ENCODE peak calls at places on chromosomes 7 and 10, in ten cellular contexts. I, H, K, W, Q, L, V, J, Z and T are unnamed samples.

GRCh38 chr10:110410329-110411046 is 87.2 kb upstream of the DUSP5 start:
- DNase-seq in I (no peak), H (peak; percentile 93), K (no peak), W (peak; percentile 96), Q (peak; percentile 42), L (no peak), V (peak; percentile 94), J (peak; percentile 93), Z (peak; percentile 82), T (peak; percentile 94)

GRCh38 chr10:89118091-89118490 is 89.0 kb downstream of the CH25H start:
- DNase-seq in I (no peak), H (peak; percentile 33), K (no peak), W (peak; percentile 56), Q (no peak), L (no peak), V (peak; percentile 57), J (no peak), Z (no peak), T (no peak)

GRCh38 chr7:72924417-72924747 is 513 bp upstream of the POM121 start:
- DNase-seq in I (no peak), H (no peak), K (no peak), W (no peak), Q (no peak), L (no peak), V (no peak), J (no peak), Z (no peak), T (no peak)

GRCh38 chr10:76399216-76399615 is 967.8 kb downstream of the LRMDA start:
- DNase-seq in I (no peak), H (no peak), K (no peak), W (no peak), Q (no peak), L (no peak), V (no peak), J (no peak), Z (no peak), T (no peak)

GRCh38 chr7:29496355-29497020 is 67.1 kb upstream of the PRR15 start:
- DNase-seq in I (no peak), H (no peak), K (no peak), W (no peak), Q (peak; percentile 51), L (no peak), V (no peak), J (no peak), Z (no peak), T (no peak)

GRCh38 chr7:749121-749520 is 22.0 kb upstream of the PRKAR1B start:
- DNase-seq in I (no peak), H (peak; percentile 36), K (no peak), W (no peak), Q (no peak), L (peak; percentile 82), V (peak; percentile 55), J (no peak), Z (no peak), T (no peak)

GRCh38 chr7:1691096-1691495 is 21.0 kb downstream of the ELFN1 start:
- DNase-seq in I (no peak), H (no peak), K (peak; percentile 27), W (no peak), Q (no peak), L (peak; percentile 41), V (no peak), J (no peak), Z (no peak), T (no peak)

GRCh38 chr10:11014671-11015141 is 3.0 kb upstream of the CELF2 start:
- DNase-seq in I (no peak), H (no peak), K (no peak), W (no peak), Q (no peak), L (peak; percentile 60), V (no peak), J (no peak), Z (no peak), T (no peak)

GRCh38 chr10:70186090-70186489 is 15.8 kb upstream of the SAR1A start:
- DNase-seq in I (no peak), H (no peak), K (no peak), W (no peak), Q (no peak), L (no peak), V (no peak), J (no peak), Z (no peak), T (no peak)

GRCh38 chr7:98199131-98199530 is 12.1 kb upstream of the BHLHA15 start:
- DNase-seq in I (no peak), H (peak; percentile 19), K (no peak), W (no peak), Q (no peak), L (no peak), V (peak; percentile 67), J (no peak), Z (no peak), T (no peak)

GRCh38 chr10:110684800-110685446 is 40.8 kb downstream of the RBM20 start:
- DNase-seq in I (peak; percentile 48), H (peak; percentile 50), K (no peak), W (no peak), Q (no peak), L (peak; percentile 63), V (peak; percentile 48), J (peak; percentile 26), Z (no peak), T (peak; percentile 22)

DNA sequence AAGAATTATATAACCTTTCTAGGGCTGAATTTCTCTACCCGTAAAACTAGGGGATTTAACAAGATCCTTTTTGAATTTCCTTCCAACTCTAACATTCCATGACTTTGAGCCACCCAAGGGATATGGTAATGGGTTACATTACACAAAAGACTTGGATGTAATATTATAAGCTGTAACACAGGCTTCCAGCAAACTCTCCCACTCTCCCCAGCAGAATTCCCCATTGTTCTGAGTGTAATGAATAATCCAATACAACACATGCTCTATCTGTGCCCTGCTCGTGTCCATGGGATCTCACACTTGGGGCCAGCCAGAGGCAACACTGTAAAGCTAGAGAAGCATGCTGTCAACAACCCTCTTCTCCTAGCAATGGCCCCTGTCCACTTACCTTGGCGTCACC is 790.6 kb upstream of the AUTS2 start:
- DNase-seq in I (no peak), H (no peak), K (no peak), W (no peak), Q (no peak), L (no peak), V (no peak), J (no peak), Z (no peak), T (no peak)
- H3K4me3 ChIP-seq in I (no peak overlapping the region), H (no peak overlapping the region), K (no peak overlapping the region), W (no peak overlapping the region), Q (no peak overlapping the region), L (no peak overlapping the region), V (no peak overlapping the region), J (no peak overlapping the region), Z (no peak overlapping the region), T (no peak overlapping the region)

GRCh38 chr7:27442446-27442845 is 199.8 kb downstream of the EVX1 start:
- DNase-seq in I (no peak), H (peak; percentile 25), K (no peak), W (peak; percentile 2), Q (no peak), L (no peak), V (peak; percentile 17), J (no peak), Z (no peak), T (no peak)

GRCh38 chr7:27433581-27433980 is 191.0 kb downstream of the EVX1 start:
- DNase-seq in I (peak; percentile 42), H (no peak), K (no peak), W (no peak), Q (no peak), L (no peak), V (no peak), J (no peak), Z (no peak), T (no peak)

GRCh38 chr7:27435461-27435860 is 192.9 kb downstream of the EVX1 start:
- DNase-seq in I (no peak), H (peak; percentile 18), K (no peak), W (peak; percentile 12), Q (no peak), L (no peak), V (peak; percentile 67), J (peak; percentile 16), Z (no peak), T (no peak)

GRCh38 chr7:27434729-27435400 is 192.3 kb downstream of the EVX1 start:
- DNase-seq in I (peak; percentile 44), H (peak; percentile 6), K (no peak), W (no peak), Q (no peak), L (no peak), V (peak; percentile 65), J (no peak), Z (no peak), T (no peak)

DNA sequence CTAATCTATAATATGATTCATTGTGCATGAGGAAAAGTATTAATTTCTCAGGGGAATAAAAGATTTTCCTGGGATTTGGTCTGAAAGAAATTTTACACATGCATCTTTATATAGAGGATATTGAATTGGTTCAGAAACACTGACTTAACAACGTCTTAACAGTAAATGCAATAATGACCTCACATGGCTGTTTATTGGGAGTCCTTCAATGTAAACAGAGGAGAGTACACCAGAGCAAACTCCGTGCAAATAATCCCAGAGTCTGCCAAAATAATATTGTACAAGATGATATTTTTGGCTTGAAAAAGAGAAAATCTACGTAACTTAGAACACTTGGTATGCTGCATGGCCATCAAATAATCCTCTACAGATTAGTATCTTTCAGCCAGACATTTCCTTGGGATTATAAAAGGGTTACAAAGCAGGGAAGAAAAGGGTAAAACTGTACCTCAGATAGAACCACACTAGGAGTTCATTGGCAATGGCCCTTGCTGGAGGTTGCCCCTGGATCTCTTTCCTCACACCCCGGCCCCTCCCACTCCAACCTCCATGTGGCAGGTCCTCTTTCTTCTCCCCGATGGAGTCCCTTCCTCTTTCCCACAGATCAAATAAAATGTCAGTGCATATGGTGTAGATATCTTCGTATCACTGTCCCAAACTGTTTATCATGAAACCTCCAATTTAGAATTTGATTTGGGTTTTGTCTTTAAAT is 196.4 kb downstream of the EVX1 start:
- DNase-seq in I (no peak), H (no peak), K (no peak), W (no peak), Q (no peak), L (no peak), V (no peak), J (no peak), Z (no peak), T (no peak)
- H3K4me3 ChIP-seq in I (no peak overlapping the region), H (no peak overlapping the region), K (no peak overlapping the region), W (no peak overlapping the region), Q (no peak overlapping the region), L (no peak overlapping the region), V (no peak overlapping the region), J (no peak overlapping the region), Z (no peak overlapping the region), T (no peak overlapping the region)

GRCh38 chr7:110987130-110987693 is 103.7 kb upstream of the LRRN3 start:
- DNase-seq in I (no peak), H (no peak), K (no peak), W (no peak), Q (no peak), L (no peak), V (no peak), J (no peak), Z (no peak), T (no peak)
- H3K4me3 ChIP-seq in I (no peak overlapping the region), H (no peak overlapping the region), K (no peak overlapping the region), W (no peak overlapping the region), Q (no peak overlapping the region), L (no peak overlapping the region), V (no peak overlapping the region), J (no peak overlapping the region), Z (no peak overlapping the region), T (no peak overlapping the region)

DNA sequence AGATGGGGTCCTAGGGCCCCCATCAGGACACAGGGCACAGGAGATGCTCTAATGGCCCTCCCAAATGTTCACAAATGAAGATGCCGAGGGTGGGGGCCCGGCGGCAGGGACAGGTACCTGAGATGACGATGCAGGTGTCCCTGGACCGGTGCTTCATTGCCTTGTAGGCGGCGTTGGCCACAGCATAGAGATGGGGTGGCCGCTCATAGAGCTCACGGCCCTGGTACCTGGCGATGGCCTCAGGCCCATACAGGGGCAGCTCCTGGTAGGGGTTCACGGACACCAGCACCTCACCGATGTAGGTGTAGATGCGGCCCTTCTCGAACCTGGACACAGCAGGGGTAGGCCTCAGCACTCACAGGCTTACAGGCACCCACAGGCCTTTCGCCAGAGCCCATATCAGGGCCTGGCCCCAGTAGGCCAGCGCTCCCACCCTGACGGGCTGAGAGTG is 2.0 kb downstream of the MYO1G start:
- DNase-seq in I (no peak), H (no peak), K (peak; percentile 38), W (no peak), Q (no peak), L (no peak), V (no peak), J (no peak), Z (no peak), T (no peak)
- H3K4me3 ChIP-seq in I (no peak overlapping the region), H (no peak overlapping the region), K (no peak overlapping the region), W (no peak overlapping the region), Q (no peak overlapping the region), L (no peak overlapping the region), V (no peak overlapping the region), J (no peak overlapping the region), Z (no peak overlapping the region), T (no peak overlapping the region)